ENCODE peak calls at places on chromosome 4, in six cellular contexts. J is AG04450, T is NCI-H1930, K is GM12865, N is tibial artery, Z is heart left ventricle. X is an unnamed sample.

GRCh38 chr4:89254847-89255246 is 52.8 kb downstream of the GPRIN3 start:
- DNase-seq in J (no peak), T (no peak), Z (no peak), K (peak; percentile 24), N (no peak), X (peak; percentile 49)

GRCh38 chr4:184347251-184348239 is 126.8 kb downstream of the IRF2 start:
- DNase-seq in N (peak; percentile 50), Z (peak; percentile 56), J (no peak), K (peak; percentile 97), T (peak; percentile 57), X (peak; percentile 91)

GRCh38 chr4:114677346-114677979 is 78.9 kb downstream of the UGT8 start:
- DNase-seq in N (no peak), T (no peak), Z (no peak), K (no peak), J (no peak), X (no peak)

GRCh38 chr4:110005461-110006056 is 92.9 kb downstream of the EGF start:
- DNase-seq in J (peak; percentile 43), N (no peak), T (no peak), K (peak; percentile 75), Z (no peak), X (peak; percentile 85)

GRCh38 chr4:48943387-48943786 is 36.8 kb upstream of the OCIAD2 start:
- DNase-seq in J (no peak), T (no peak), N (no peak), Z (no peak), K (no peak), X (no peak)

GRCh38 chr4:38802561-38803355 is 1.8 kb downstream of the TLR1 start:
- DNase-seq in T (no peak), Z (no peak), K (no peak), N (no peak), J (no peak), X (no peak)

GRCh38 chr4:108783666-108784463 is 21.0 kb upstream of the ETNPPL start:
- DNase-seq in N (no peak), K (no peak), Z (no peak), T (no peak), J (no peak), X (peak; percentile 30)

GRCh38 chr4:186068581-186069402 is at the start of gene TLR3:
- DNase-seq in J (no peak), K (no peak), N (no peak), Z (no peak), T (no peak), X (peak; percentile 39)

GRCh38 chr4:105894570-105895323 is 524 bp upstream of the NPNT start:
- DNase-seq in T (no peak), N (no peak), K (peak; percentile 23), J (no peak), Z (no peak), X (peak; percentile 76)

GRCh38 chr4:47017494-47017893 is 13.9 kb upstream of the GABRB1 start:
- DNase-seq in N (no peak), Z (no peak), J (no peak), K (no peak), T (no peak), X (no peak)

GRCh38 chr4:21517460-21517859 is 431.1 kb downstream of the KCNIP4 start:
- DNase-seq in N (no peak), T (no peak), J (no peak), K (no peak), Z (no peak), X (no peak)

GRCh38 chr4:76579596-76580375 is 144.8 kb downstream of the SHROOM3 start:
- DNase-seq in T (no peak), N (no peak), K (no peak), J (no peak), Z (no peak), X (no peak)

GRCh38 chr4:42359686-42360085 is 37.6 kb upstream of the SHISA3 start:
- DNase-seq in J (peak; percentile 6), Z (no peak), T (no peak), N (no peak), K (peak; percentile 32), X (no peak)

GRCh38 chr4:14254252-14254651 is 626.7 kb upstream of the BOD1L1 start:
- DNase-seq in J (no peak), N (peak; percentile 31), K (peak; percentile 18), T (no peak), Z (peak; percentile 8), X (peak; percentile 17)

GRCh38 chr4:69823481-69824186 is 36.3 kb downstream of the SULT1E1 start:
- DNase-seq in T (no peak), J (no peak), Z (no peak), K (peak; percentile 47), N (no peak), X (peak; percentile 48)

GRCh38 chr4:53914313-53915016 is 149.9 kb downstream of the CHIC2 start:
- DNase-seq in K (no peak), N (peak; percentile 54), J (no peak), Z (no peak), T (no peak), X (no peak)

GRCh38 chr4:62023633-62024032 is 823.5 kb downstream of the ADGRL3 start:
- DNase-seq in T (no peak), Z (no peak), J (no peak), N (no peak), K (no peak), X (no peak)

GRCh38 chr4:20326977-20327376 is 75.3 kb downstream of the SLIT2 start:
- DNase-seq in N (no peak), J (no peak), T (no peak), K (no peak), Z (no peak), X (no peak)

GRCh38 chr4:4950891-4951290 is 68.4 kb downstream of the CYTL1 start:
- DNase-seq in J (no peak), K (no peak), T (no peak), N (peak; percentile 27), Z (no peak), X (no peak)

GRCh38 chr4:140344621-140345020 is 28.8 kb upstream of the SCOC start:
- DNase-seq in T (no peak), J (no peak), N (no peak), Z (no peak), K (no peak), X (no peak)

GRCh38 chr4:7828011-7828720 is 111.5 kb downstream of the AFAP1 start:
- DNase-seq in N (peak; percentile 84), Z (peak; percentile 88), T (no peak), K (peak; percentile 59), J (peak; percentile 97), X (peak; percentile 61)

GRCh38 chr4:143381171-143382118 is 44.8 kb downstream of the GAB1 start:
- DNase-seq in N (peak; percentile 89), K (peak; percentile 54), T (no peak), J (peak; percentile 49), Z (peak; percentile 90), X (peak; percentile 7)

GRCh38 chr4:151012836-151013235 is 2.2 kb downstream of the LRBA start:
- DNase-seq in Z (no peak), J (no peak), K (peak; percentile 14), T (no peak), N (no peak), X (no peak)

GRCh38 chr4:39469429-39470077 is 10.7 kb downstream of the LIAS start:
- DNase-seq in N (peak; percentile 65), K (peak; percentile 76), Z (no peak), J (peak; percentile 55), T (peak; percentile 29), X (peak; percentile 76)

GRCh38 chr4:1345905-1346780 is 865 bp upstream of the UVSSA start:
- DNase-seq in K (peak; percentile 40), Z (peak; percentile 50), N (peak; percentile 45), J (no peak), T (no peak), X (peak; percentile 40)

GRCh38 chr4:2797545-2798305 is 4.8 kb downstream of the SH3BP2 start:
- DNase-seq in J (no peak), K (peak; percentile 6), Z (peak; percentile 42), T (no peak), N (peak; percentile 19), X (no peak)

GRCh38 chr4:78291277-78291676 is 234.2 kb downstream of the FRAS1 start:
- DNase-seq in T (no peak), K (no peak), Z (no peak), N (no peak), J (no peak), X (no peak)

GRCh38 chr4:125359960-125360628 is 45.3 kb downstream of the FAT4 start:
- DNase-seq in N (no peak), J (no peak), T (no peak), Z (no peak), K (no peak), X (no peak)

GRCh38 chr4:41611881-41612871 is 74.2 kb downstream of the LIMCH1 start:
- DNase-seq in Z (peak; percentile 70), K (no peak), T (no peak), N (peak; percentile 32), J (no peak), X (no peak)

GRCh38 chr4:132646186-132646585 is 502.9 kb upstream of the PCDH10 start:
- DNase-seq in T (no peak), K (peak; percentile 20), J (no peak), N (no peak), Z (no peak), X (peak; percentile 54)

GRCh38 chr4:97845758-97846157 is 297.5 kb downstream of the STPG2 start:
- DNase-seq in K (no peak), J (no peak), N (no peak), Z (no peak), T (no peak), X (no peak)

GRCh38 chr4:16027114-16027513 is 56.7 kb downstream of the PROM1 start:
- DNase-seq in N (no peak), J (no peak), K (no peak), Z (no peak), T (no peak), X (no peak)

GRCh38 chr4:7383251-7383650 is 51.5 kb downstream of the PSAPL1 start:
- DNase-seq in T (no peak), J (no peak), Z (no peak), N (peak; percentile 7), K (no peak), X (no peak)

GRCh38 chr4:2798399-2799301 is 5.8 kb downstream of the SH3BP2 start:
- DNase-seq in N (peak; percentile 74), K (peak; percentile 75), Z (peak; percentile 83), T (no peak), J (no peak), X (no peak)

GRCh38 chr4:105451346-105451745 is 22.5 kb downstream of the PPA2 start:
- DNase-seq in N (no peak), K (no peak), Z (no peak), J (no peak), T (peak; percentile 72), X (peak; percentile 62)

GRCh38 chr4:25065451-25065850 is 34.7 kb upstream of the LGI2 start:
- DNase-seq in T (no peak), N (no peak), J (no peak), Z (no peak), K (no peak), X (no peak)

GRCh38 chr4:107253090-107253489 is 217.0 kb upstream of the DKK2 start:
- DNase-seq in N (no peak), K (no peak), T (no peak), Z (no peak), J (no peak), X (no peak)

GRCh38 chr4:98745372-98745771 is 87.0 kb upstream of the TSPAN5 start:
- DNase-seq in N (no peak), J (no peak), Z (no peak), T (no peak), K (peak; percentile 13), X (no peak)

GRCh38 chr4:140581078-140581477 is 12.3 kb upstream of the UCP1 start:
- DNase-seq in K (no peak), N (no peak), T (no peak), Z (no peak), J (no peak), X (no peak)

X was measured in MM.1S.